ENCODE peak calls at places on chromosomes 12 and 14, in nine cellular contexts. F is NAMALWA; L is NCI-H446 treated with DMSO at 0.1 percent for 48 hours; J is stimulated activated CD4-positive, alpha-beta T cell treated with anti-CD3 and anti-CD28 coated beads, Interleukin-1b, Interleukin-23, amount 100 ng/mL, for 24 hours; N is NCI-H1105; Y is dorsolateral prefrontal cortex; R is NCI-H2081; M is LoVo; Q is posterior cingulate gyrus. O is an unnamed sample.

GRCh38 chr12:83700858-83701257 is 1014.2 kb downstream of the TMTC2 start:
- DNase-seq in J (no peak), Q (no peak), R (no peak), M (no peak), F (no peak), Y (no peak), N (no peak), L (no peak), O (no peak)

GRCh38 chr12:125395583-125396215 is 330.5 kb downstream of the AACS start:
- DNase-seq in Y (no peak), J (no peak), R (no peak), F (peak; percentile 17), M (no peak), N (no peak), Q (no peak), L (no peak), O (no peak)

GRCh38 chr12:120997448-120997847 is 18.8 kb downstream of the C12orf43 start:
- DNase-seq in R (no peak), Q (no peak), Y (no peak), M (no peak), J (no peak), F (no peak), N (no peak), L (no peak), O (no peak)

GRCh38 chr12:77591959-77592358 is 238.7 kb upstream of the NAV3 start:
- DNase-seq in L (peak; percentile 95), R (peak; percentile 85), J (no peak), M (no peak), F (no peak), Y (no peak), N (peak; percentile 52), Q (peak; percentile 29), O (no peak)

GRCh38 chr12:8018666-8019581 is 13.6 kb upstream of the FOXJ2 start:
- DNase-seq in J (no peak), N (no peak), M (no peak), Q (peak; percentile 91), F (peak; percentile 79), L (no peak), R (no peak), Y (peak; percentile 60), O (no peak)

GRCh38 chr12:88057994-88058718 is 29.0 kb upstream of the C12orf50 start:
- DNase-seq in J (no peak), L (no peak), R (no peak), N (no peak), F (no peak), M (no peak), Q (peak; percentile 80), Y (peak; percentile 51), O (no peak)

GRCh38 chr12:118428643-118429042 is 52.3 kb downstream of the SUDS3 start:
- DNase-seq in M (no peak), J (no peak), N (no peak), L (no peak), F (no peak), Q (no peak), R (no peak), Y (no peak), O (no peak)

GRCh38 chr14:54085841-54086240 is 129.2 kb upstream of the BMP4 start:
- DNase-seq in J (no peak), N (no peak), F (no peak), Y (no peak), R (no peak), M (no peak), L (no peak), Q (no peak), O (no peak)

GRCh38 chr14:103679351-103679750 is 35.9 kb downstream of the XRCC3 start:
- DNase-seq in L (no peak), R (peak; percentile 19), F (peak; percentile 74), Y (no peak), J (no peak), Q (peak; percentile 69), N (no peak), M (no peak), O (no peak)

GRCh38 chr12:84480803-84481202 is 431.8 kb downstream of the SLC6A15 start:
- DNase-seq in L (no peak), Q (no peak), J (no peak), M (no peak), Y (no peak), N (no peak), F (no peak), R (no peak), O (no peak)

GRCh38 chr12:82682326-82682725 is 4.4 kb upstream of the TMTC2 start:
- DNase-seq in L (no peak), J (no peak), Y (no peak), F (no peak), N (no peak), M (no peak), R (no peak), Q (no peak), O (no peak)

GRCh38 chr12:2580821-2581220 is 213.9 kb upstream of the FKBP4 start:
- DNase-seq in F (no peak), J (no peak), Q (no peak), N (no peak), Y (no peak), M (no peak), L (no peak), R (no peak), O (no peak)

GRCh38 chr12:11812558-11813421 is 163.3 kb downstream of the ETV6 start:
- DNase-seq in L (no peak), Y (peak; percentile 66), J (no peak), M (no peak), Q (peak; percentile 78), F (peak; percentile 84), N (no peak), R (peak; percentile 50), O (peak; percentile 70)

GRCh38 chr12:55982319-55982936 is 8.6 kb downstream of the RAB5B start:
- DNase-seq in F (peak; percentile 52), R (no peak), Q (no peak), J (no peak), N (no peak), M (no peak), Y (no peak), L (no peak), O (no peak)

GRCh38 chr12:93125126-93125525 is 196.0 kb upstream of the EEA1 start:
- DNase-seq in J (no peak), M (no peak), L (no peak), F (no peak), Y (no peak), N (no peak), R (no peak), Q (no peak), O (no peak)

GRCh38 chr12:27524839-27525238 is 833 bp downstream of the PPFIBP1 start:
- DNase-seq in L (no peak), F (peak; percentile 36), Y (no peak), J (no peak), Q (no peak), M (peak; percentile 20), R (no peak), N (no peak), O (no peak)

GRCh38 chr12:56189336-56189917 is at the start of gene SMARCC2:
- DNase-seq in F (peak; percentile 84), L (peak; percentile 75), Y (peak; percentile 85), R (peak; percentile 84), M (peak; percentile 97), J (peak; percentile 70), Q (peak; percentile 91), N (peak; percentile 53), O (peak; percentile 54)

GRCh38 chr14:54777395-54777794 is 125.2 kb downstream of the GCH1 start:
- DNase-seq in R (no peak), N (no peak), J (no peak), M (no peak), L (no peak), F (no peak), Y (no peak), Q (no peak), O (no peak)

GRCh38 chr12:122227341-122227740 is 1.5 kb upstream of the DIABLO start:
- DNase-seq in N (peak; percentile 53), Q (no peak), F (no peak), L (no peak), J (no peak), M (no peak), Y (no peak), R (peak; percentile 31), O (no peak)

GRCh38 chr14:104697317-104697703 is 7.9 kb downstream of the INF2 start:
- DNase-seq in Y (no peak), N (no peak), J (no peak), R (no peak), L (no peak), Q (no peak), F (no peak), M (no peak), O (no peak)

GRCh38 chr14:54772451-54772881 is 130.2 kb downstream of the GCH1 start:
- DNase-seq in J (no peak), M (no peak), Q (no peak), L (no peak), F (no peak), Y (no peak), N (no peak), R (no peak), O (no peak)

GRCh38 chr14:91493169-91493568 is 16.9 kb downstream of the PPP4R3A start:
- DNase-seq in N (no peak), Y (no peak), R (no peak), Q (no peak), J (no peak), F (no peak), M (no peak), L (no peak), O (no peak)

GRCh38 chr12:113724703-113725556 is 241.2 kb downstream of the RBM19 start:
- DNase-seq in Q (no peak), F (no peak), M (no peak), Y (no peak), N (peak; percentile 22), J (no peak), L (no peak), R (no peak), O (no peak)

GRCh38 chr12:52280319-52280795 is 5.9 kb downstream of the KRT86 start:
- DNase-seq in Y (no peak), M (peak; percentile 99), Q (no peak), L (no peak), J (no peak), N (no peak), R (no peak), F (no peak), O (no peak)

GRCh38 chr14:37602605-37603453 is 7.4 kb downstream of the TTC6 start:
- DNase-seq in N (no peak), Q (peak; percentile 42), J (no peak), L (no peak), M (no peak), R (no peak), F (no peak), Y (no peak), O (no peak)

GRCh38 chr14:71852201-71852600 is 80.0 kb upstream of the RGS6 start:
- DNase-seq in L (peak; percentile 92), R (no peak), Q (no peak), Y (no peak), J (no peak), M (no peak), N (no peak), F (no peak), O (no peak)

GRCh38 chr12:96091833-96092232 is 56.4 kb upstream of the LTA4H start:
- DNase-seq in F (no peak), Q (no peak), Y (no peak), M (no peak), N (no peak), J (no peak), L (no peak), R (no peak), O (no peak)

GRCh38 chr14:102159841-102160240 is 20.1 kb downstream of the WDR20 start:
- DNase-seq in Y (no peak), M (no peak), J (no peak), F (no peak), Q (no peak), N (no peak), L (no peak), R (no peak), O (no peak)

GRCh38 chr14:47270715-47271114 is 404.7 kb downstream of the MDGA2 start:
- DNase-seq in L (no peak), F (no peak), M (no peak), Q (no peak), Y (no peak), J (no peak), N (no peak), R (no peak), O (no peak)

GRCh38 chr12:102504871-102505270 is 24.5 kb upstream of the IGF1 start:
- DNase-seq in Q (no peak), F (no peak), N (no peak), J (no peak), Y (no peak), M (no peak), L (no peak), R (no peak), O (no peak)

GRCh38 chr12:89862511-89863331 is 154.1 kb upstream of the ATP2B1 start:
- DNase-seq in J (no peak), Y (no peak), F (peak; percentile 81), M (no peak), R (no peak), Q (no peak), N (no peak), L (no peak), O (no peak)